ENCODE peak calls at places on chromosomes 1 and 21, in four cellular contexts. R is left lung, J is kidney epithelial cell, Q is neural progenitor cell. A is an unnamed sample.

GRCh38 chr1:198519639-198520501 is 20.6 kb downstream of the ATP6V1G3 start:
- DNase-seq in R (no peak), J (no peak), Q (no peak), A (no peak)

GRCh38 chr1:245079021-245079609 is 75.7 kb upstream of the KIF26B start:
- DNase-seq in R (no peak), J (no peak), Q (peak; percentile 18), A (no peak)

GRCh38 chr1:193740762-193741161 is 554.3 kb upstream of the B3GALT2 start:
- DNase-seq in R (no peak), J (no peak), Q (no peak), A (no peak)

GRCh38 chr1:30756545-30757195 is 904 bp downstream of the LAPTM5 start:
- DNase-seq in R (peak; percentile 88), J (peak; percentile 87), Q (no peak), A (no peak)

GRCh38 chr1:184910596-184910995 is 63.7 kb downstream of the NIBAN1 start:
- DNase-seq in R (no peak), J (no peak), Q (peak; percentile 62), A (peak; percentile 63)

GRCh38 chr1:10457910-10458309 is 8.1 kb downstream of the CORT start:
- DNase-seq in R (no peak), J (no peak), Q (no peak), A (no peak)

GRCh38 chr1:72827285-72827684 is 544.9 kb upstream of the NEGR1 start:
- DNase-seq in R (no peak), J (no peak), Q (no peak), A (no peak)

GRCh38 chr1:71473331-71473730 is 392.5 kb upstream of the ZRANB2 start:
- DNase-seq in R (no peak), J (no peak), Q (no peak), A (no peak)

GRCh38 chr1:7770939-7771672 is at the start of gene VAMP3:
- DNase-seq in R (peak; percentile 91), J (no peak), Q (peak; percentile 91), A (peak; percentile 89)

GRCh38 chr1:119083980-119084379 is 56.5 kb downstream of the WARS2 start:
- DNase-seq in R (no peak), J (no peak), Q (no peak), A (no peak)

GRCh38 chr1:236516929-236517704 is 6.7 kb upstream of the LGALS8 start:
- DNase-seq in R (no peak), J (no peak), Q (no peak), A (no peak)

GRCh38 chr1:7538849-7539771 is 232.0 kb upstream of the VAMP3 start:
- DNase-seq in R (no peak), J (no peak), Q (no peak), A (no peak)

GRCh38 chr1:167013124-167013900 is 24.2 kb downstream of the MAEL start:
- DNase-seq in R (no peak), J (no peak), Q (no peak), A (no peak)

GRCh38 chr1:237032029-237032428 is 10.0 kb upstream of the RYR2 start:
- DNase-seq in R (no peak), J (no peak), Q (no peak), A (no peak)

GRCh38 chr1:172375227-172375631 is 45.3 kb upstream of the C1orf105 start:
- DNase-seq in R (no peak), J (no peak), Q (no peak), A (no peak)

GRCh38 chr1:211641942-211642341 is 33.5 kb downstream of the NEK2 start:
- DNase-seq in R (no peak), J (no peak), Q (no peak), A (peak; percentile 3)

GRCh38 chr1:23788695-23789094 is 2.2 kb upstream of the LYPLA2 start:
- DNase-seq in R (no peak), J (no peak), Q (no peak), A (no peak)

GRCh38 chr1:62783736-62784508 is at the start of gene ATG4C:
- DNase-seq in R (peak; percentile 98), J (peak; percentile 98), Q (peak; percentile 95), A (peak; percentile 94)

GRCh38 chr1:43221256-43221778 is 48.5 kb upstream of the TMEM125 start:
- DNase-seq in R (no peak), J (no peak), Q (no peak), A (no peak)

GRCh38 chr1:216793303-216793702 is 70.1 kb upstream of the ESRRG start:
- DNase-seq in R (no peak), J (no peak), Q (peak; percentile 17), A (no peak)

GRCh38 chr1:232904566-232904965 is 45.8 kb upstream of the NTPCR start:
- DNase-seq in R (no peak), J (peak; percentile 68), Q (no peak), A (no peak)

GRCh38 chr1:108644984-108645383 is 15.9 kb downstream of the HENMT1 start:
- DNase-seq in R (no peak), J (no peak), Q (no peak), A (no peak)

GRCh38 chr21:46298083-46298412 is 11.9 kb downstream of the YBEY start:
- DNase-seq in R (no peak), J (no peak), Q (no peak), A (no peak)

GRCh38 chr1:24955161-24955560 is 25.1 kb upstream of the RUNX3 start:
- DNase-seq in R (no peak), J (no peak), Q (no peak), A (no peak)

GRCh38 chr1:226083303-226084101 is 21.0 kb downstream of the H3-3A start:
- DNase-seq in R (peak; percentile 92), J (no peak), Q (peak; percentile 92), A (peak; percentile 99)

GRCh38 chr1:42753070-42753469 is 13.0 kb upstream of the CLDN19 start:
- DNase-seq in R (no peak), J (no peak), Q (no peak), A (no peak)

GRCh38 chr1:55038974-55039341 is 390 bp upstream of the PCSK9 start:
- DNase-seq in R (no peak), J (no peak), Q (no peak), A (no peak)
- H3K27me3 ChIP-seq in R (peaks cover 17% of the 10 kb centered on the region), J (peaks cover 23% of the 10 kb centered on the region), Q (peaks cover 52% of the 10 kb centered on the region), A (no peaks in the 10 kb centered on the region)

GRCh38 chr1:178649582-178650350 is 75.3 kb upstream of the RALGPS2 start:
- DNase-seq in R (no peak), J (no peak), Q (no peak), A (no peak)

GRCh38 chr1:178652506-178652905 is 72.5 kb upstream of the RALGPS2 start:
- DNase-seq in R (no peak), J (no peak), Q (no peak), A (no peak)

GRCh38 chr1:178650950-178651461 is 74.0 kb upstream of the RALGPS2 start:
- DNase-seq in R (no peak), J (no peak), Q (no peak), A (no peak)

GRCh38 chr1:178653091-178653490 is 72.0 kb upstream of the RALGPS2 start:
- DNase-seq in R (no peak), J (no peak), Q (no peak), A (no peak)

DNA sequence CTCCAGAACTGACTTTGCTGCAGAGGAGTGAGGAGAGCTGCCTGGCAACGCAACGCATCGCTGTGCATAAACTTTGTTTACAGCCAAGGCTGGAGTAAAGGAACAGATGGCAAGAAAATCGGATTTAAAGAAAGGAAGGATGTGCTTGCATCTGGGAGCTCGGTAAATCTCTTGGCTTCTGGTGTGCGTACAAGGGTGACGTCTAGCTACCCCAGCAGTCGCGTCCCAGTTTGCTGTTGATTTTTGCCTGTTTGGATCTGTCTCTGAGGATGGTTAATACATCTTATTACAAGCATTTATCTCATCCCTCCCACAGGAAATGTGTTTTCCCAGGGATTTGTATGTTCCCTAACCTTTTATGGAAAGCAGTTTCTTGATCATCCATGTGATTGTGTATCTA is 73.3 kb upstream of the RALGPS2 start:
- DNase-seq in R (no peak), J (no peak), Q (no peak), A (no peak)
- H3K4me3 ChIP-seq in R (no peak overlapping the region), J (no peak overlapping the region), Q (no peak overlapping the region), A (no peak overlapping the region)

DNA sequence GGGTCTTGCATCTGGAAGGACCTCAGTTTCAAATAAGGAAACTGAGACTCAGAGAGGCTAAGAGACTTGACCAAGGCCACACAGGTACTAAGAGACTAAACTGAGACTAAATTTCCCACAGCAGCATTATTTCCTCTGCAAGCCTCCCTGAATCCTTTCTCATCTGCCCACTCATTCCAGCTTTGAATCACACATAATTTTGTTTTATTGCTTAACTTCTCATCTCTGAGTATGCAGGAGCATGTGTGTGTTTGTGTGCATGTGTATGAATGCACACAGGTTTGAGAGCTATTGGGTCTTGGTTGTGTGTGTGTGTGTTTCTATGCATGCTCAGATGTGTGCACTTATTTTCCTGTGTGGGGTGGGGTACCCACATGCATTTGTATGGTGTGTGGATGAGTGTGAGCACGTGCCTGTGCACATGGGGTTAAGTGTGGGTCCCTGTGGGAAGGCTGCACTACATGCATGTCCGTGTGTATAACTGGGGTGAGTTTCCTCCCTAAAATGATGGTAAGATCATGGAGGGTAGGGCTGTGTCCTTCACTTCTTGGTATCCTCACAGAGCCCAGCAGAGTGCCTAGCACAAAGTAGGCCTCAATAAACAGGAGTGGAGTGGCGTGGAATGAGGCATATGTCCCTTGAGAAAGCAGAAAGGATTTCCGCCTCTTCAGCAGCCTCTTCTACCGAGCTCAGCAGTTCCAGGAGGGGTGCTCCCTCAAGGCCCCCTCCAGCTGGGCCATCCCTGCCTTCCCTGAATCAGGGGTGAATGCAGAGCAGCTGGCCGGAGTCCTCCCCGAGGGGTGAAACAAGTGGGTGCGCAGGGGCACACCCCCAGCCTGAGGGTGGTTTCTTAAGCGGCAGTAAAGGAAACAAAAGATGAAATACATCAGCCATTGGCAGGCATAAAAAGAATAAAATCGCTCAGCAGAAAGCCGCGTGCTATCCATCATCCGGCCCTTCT is 74.3 kb upstream of the ZC3H12A start:
- DNase-seq in R (no peak), J (no peak), Q (no peak), A (no peak)
- H3K27me3 ChIP-seq in R (no peaks in the 10 kb centered on the region), J (peaks cover 5% of the 10 kb centered on the region), Q (no peaks in the 10 kb centered on the region), A (no peaks in the 10 kb centered on the region)

GRCh38 chr1:178609015-178609414 is 96.1 kb downstream of the TEX35 start:
- DNase-seq in R (no peak), J (no peak), Q (no peak), A (no peak)
- H3K4me3 ChIP-seq in R (no peak overlapping the region), J (no peak overlapping the region), Q (no peak overlapping the region), A (no peak overlapping the region)

GRCh38 chr1:6445062-6445763 is 20.6 kb downstream of the ESPN start:
- DNase-seq in R (no peak), J (no peak), Q (peak; percentile 72), A (no peak)
- H3K27me3 ChIP-seq in R (peaks cover 37% of the 10 kb centered on the region), J (peaks cover 69% of the 10 kb centered on the region), Q (peaks cover 48% of the 10 kb centered on the region), A (no peaks in the 10 kb centered on the region)